ENCODE peak calls at places on chromosomes 16 and 17, in five cellular contexts. N is stimulated activated CD4-positive, alpha-beta T cell treated with anti-CD3 and anti-CD28 coated beads, Interleukin-4, amount 100 ng/mL, for 48 hours; P is stimulated activated naive CD8-positive, alpha-beta T cell treated with anti-CD3 and anti-CD28 coated beads, Interleukin-15, amount 100 ng/mL, for 72 hours; C is tibial artery; S is heart left ventricle. A is an unnamed sample.

GRCh38 chr17:43694081-43694870 is 32.6 kb upstream of the MEOX1 start:
- DNase-seq in S (peak), N (peak), P (peak), C (peak), A (peak)

GRCh38 chr16:57576429-57576870 is 34.0 kb downstream of the ADGRG5 start:
- DNase-seq in P (peak), C (peak), S (peak), N (peak), A (peak)

GRCh38 chr17:63275968-63276349 is 170.1 kb downstream of the CYB561 start:
- DNase-seq in N (no peak), C (no peak), S (no peak), P (no peak), A (no peak)

GRCh38 chr17:36687736-36688135 is 86.4 kb downstream of the MRM1 start:
- DNase-seq in S (no peak), P (no peak), N (no peak), C (no peak), A (no peak)

GRCh38 chr16:21130811-21131210 is 19.8 kb downstream of the DNAH3 start:
- DNase-seq in C (no peak), S (no peak), N (no peak), P (no peak), A (no peak)

GRCh38 chr16:1331712-1332617 is 1.5 kb upstream of the BAIAP3 start:
- DNase-seq in N (no peak), S (peak), P (peak), C (no peak), A (peak)

GRCh38 chr17:5080591-5080990 is 2.3 kb downstream of the ZFP3 start:
- DNase-seq in S (no peak), N (no peak), P (no peak), C (no peak), A (no peak)

GRCh38 chr16:73521499-73521898 is 473.6 kb upstream of the ZFHX3 start:
- DNase-seq in S (no peak), C (no peak), P (no peak), N (no peak), A (no peak)

GRCh38 chr17:42288078-42288984 is at the start of gene STAT5A:
- DNase-seq in S (peak), N (peak), C (peak), P (peak), A (peak)

GRCh38 chr17:39015546-39015935 is 48.3 kb upstream of the FBXO47 start:
- DNase-seq in N (no peak), S (no peak), P (no peak), C (no peak), A (no peak)

GRCh38 chr16:58024673-58025350 is 742 bp upstream of the MMP15 start:
- DNase-seq in N (no peak), C (no peak), P (no peak), S (peak), A (no peak)

GRCh38 chr17:20026960-20027359 is 17.8 kb downstream of the SPECC1 start:
- DNase-seq in S (no peak), P (no peak), C (no peak), N (no peak), A (no peak)

GRCh38 chr17:50095626-50096037 is 481 bp downstream of the PDK2 start:
- DNase-seq in P (no peak), N (no peak), S (no peak), C (no peak), A (no peak)

GRCh38 chr17:79192503-79193500 is 118.2 kb downstream of the ENGASE start:
- DNase-seq in C (no peak), P (no peak), N (peak), S (no peak), A (no peak)

A was measured in GM12891.